ENCODE peak calls at places on chromosome 5, in five cellular contexts. T is IMR-90, N is SK-N-SH, X is H1, D is HepG2. O is an unnamed sample.

GRCh38 chr5:149441194-149441753 is 62.2 kb upstream of the IL17B start:
- DNase-seq in X (no peak), D (no peak), N (no peak), T (no peak), O (no peak)

GRCh38 chr5:67510204-67510603 is 313.6 kb upstream of the CD180 start:
- DNase-seq in N (no peak), T (no peak), X (no peak), D (no peak), O (no peak)

GRCh38 chr5:96817496-96817895 is 9.8 kb upstream of the ERAP1 start:
- DNase-seq in T (no peak), D (no peak), X (no peak), N (no peak), O (no peak)

GRCh38 chr5:142896325-142897007 is 126.3 kb downstream of the ARHGAP26 start:
- DNase-seq in D (peak), X (no peak), T (no peak), N (no peak), O (no peak)

GRCh38 chr5:59840200-59840601 is 53.3 kb downstream of the PDE4D start:
- DNase-seq in T (peak), X (no peak), N (peak), D (peak), O (no peak)

GRCh38 chr5:4941957-4942830 is 197.9 kb upstream of the ADAMTS16 start:
- DNase-seq in N (peak), T (no peak), X (peak), D (no peak), O (peak)

GRCh38 chr5:143113461-143113860 is 290.0 kb downstream of the NR3C1 start:
- DNase-seq in D (no peak), N (no peak), T (no peak), X (no peak), O (no peak)

GRCh38 chr5:32051796-32052195 is 122.3 kb downstream of the GOLPH3 start:
- DNase-seq in N (no peak), X (no peak), D (no peak), T (no peak), O (no peak)

GRCh38 chr5:87188411-87188810 is 79.3 kb upstream of the RASA1 start:
- DNase-seq in X (no peak), T (no peak), D (no peak), N (no peak), O (no peak)

GRCh38 chr5:75668348-75668895 is 48.8 kb downstream of the POC5 start:
- DNase-seq in D (no peak), N (no peak), X (no peak), T (no peak), O (no peak)

DNA sequence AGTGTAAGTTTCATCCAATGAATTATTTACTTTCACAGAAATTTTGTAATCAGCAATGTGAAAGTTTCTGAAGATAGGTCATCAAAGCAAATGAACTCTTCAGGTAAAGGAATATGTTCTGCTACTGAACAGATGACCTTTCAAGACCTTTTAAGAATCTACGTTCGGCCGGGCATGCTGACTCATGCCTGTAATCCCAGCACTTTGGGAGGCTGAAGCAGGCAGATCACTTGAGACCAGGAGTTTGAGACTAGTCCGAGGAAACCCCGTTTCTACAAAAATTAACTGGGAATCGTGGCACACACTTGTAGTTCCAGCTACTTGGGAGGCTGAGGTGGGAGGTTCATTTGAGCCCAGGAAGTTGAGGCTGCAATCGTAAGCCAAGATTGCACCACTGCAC is 578.4 kb upstream of the COX7C start:
- DNase-seq in D (no peak), X (no peak), N (no peak), T (no peak), O (no peak)
- TF ChIP-seq RAD21 in D (no peak), X (no peak), N (no peak), T (no peak), O (no peak)

GRCh38 chr5:137575847-137576246 is 76.7 kb upstream of the SPOCK1 start:
- DNase-seq in D (no peak), T (no peak), X (no peak), N (no peak), O (no peak)
- TF ChIP-seq RAD21 in D (no peak), T (no peak), X (no peak), N (no peak), O (no peak)

GRCh38 chr5:38783011-38783551 is 62.7 kb upstream of the OSMR start:
- DNase-seq in X (no peak), D (peak), T (peak), N (no peak), O (no peak)

GRCh38 chr5:38777111-38777510 is 68.7 kb upstream of the OSMR start:
- DNase-seq in X (no peak), D (no peak), N (no peak), T (no peak), O (no peak)

GRCh38 chr5:38782185-38782584 is 63.6 kb upstream of the OSMR start:
- DNase-seq in D (no peak), X (no peak), T (no peak), N (no peak), O (no peak)

GRCh38 chr5:38780316-38780715 is 65.5 kb upstream of the OSMR start:
- DNase-seq in D (no peak), N (no peak), T (peak), X (no peak), O (no peak)

DNA sequence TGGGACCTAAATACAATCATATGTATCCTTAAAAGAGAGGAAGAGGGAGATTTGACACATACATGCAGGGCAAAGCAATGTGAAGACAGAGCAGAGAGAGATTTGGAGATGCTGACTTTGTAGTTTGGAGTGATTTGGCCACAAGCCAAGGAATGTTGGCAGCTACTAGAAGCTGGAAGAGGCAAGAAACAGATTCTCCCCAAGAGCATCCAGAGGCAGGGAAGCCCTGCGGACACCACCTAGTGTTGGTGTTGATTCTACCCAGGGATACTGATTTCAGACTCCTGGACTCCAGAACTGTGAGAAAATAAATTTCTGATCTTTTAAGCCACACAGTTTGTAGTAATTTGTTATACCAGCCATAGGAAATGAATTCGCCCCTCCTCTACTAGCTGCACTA is 64.9 kb upstream of the OSMR start:
- DNase-seq in D (no peak), X (no peak), N (no peak), T (peak), O (no peak)
- TF ChIP-seq RAD21 in D (no peak), X (no peak), N (peak), T (no peak), O (no peak)

GRCh38 chr5:176823869-176824412 is 13.6 kb downstream of the UNC5A start:
- DNase-seq in N (peak), D (no peak), X (peak), T (no peak), O (no peak)

GRCh38 chr5:176822426-176823075 is 12.2 kb downstream of the UNC5A start:
- DNase-seq in T (no peak), N (peak), X (no peak), D (no peak), O (no peak)

GRCh38 chr5:176822041-176822425 is 11.7 kb downstream of the UNC5A start:
- DNase-seq in X (no peak), D (no peak), N (no peak), T (no peak), O (no peak)

GRCh38 chr5:176824604-176825003 is 14.2 kb downstream of the UNC5A start:
- DNase-seq in N (no peak), T (no peak), D (no peak), X (no peak), O (no peak)

DNA sequence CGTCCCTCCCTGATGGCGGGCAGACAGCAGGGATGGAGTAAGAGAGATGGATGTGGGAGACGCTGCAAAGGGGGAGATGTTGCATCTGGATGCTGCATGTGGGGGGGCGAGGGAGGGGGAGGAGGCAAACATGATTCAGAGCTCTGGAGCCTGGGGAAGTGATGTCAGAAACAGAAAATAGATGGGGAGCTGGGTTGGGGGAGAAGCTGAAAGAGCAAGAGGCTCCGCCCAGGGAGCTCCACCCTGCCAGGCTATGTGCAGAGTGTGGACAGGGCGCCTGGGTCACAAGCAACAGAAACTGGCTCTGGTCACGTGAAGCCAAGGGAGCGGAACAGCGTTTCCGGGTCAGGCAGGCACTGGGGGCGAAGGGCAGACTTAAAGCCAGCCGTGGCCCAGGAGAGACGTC is 12.7 kb downstream of the UNC5A start:
- DNase-seq in D (no peak), N (peak), X (no peak), T (no peak), O (no peak)
- TF ChIP-seq RAD21 in D (no peak), N (no peak), X (no peak), T (no peak), O (no peak)

DNA sequence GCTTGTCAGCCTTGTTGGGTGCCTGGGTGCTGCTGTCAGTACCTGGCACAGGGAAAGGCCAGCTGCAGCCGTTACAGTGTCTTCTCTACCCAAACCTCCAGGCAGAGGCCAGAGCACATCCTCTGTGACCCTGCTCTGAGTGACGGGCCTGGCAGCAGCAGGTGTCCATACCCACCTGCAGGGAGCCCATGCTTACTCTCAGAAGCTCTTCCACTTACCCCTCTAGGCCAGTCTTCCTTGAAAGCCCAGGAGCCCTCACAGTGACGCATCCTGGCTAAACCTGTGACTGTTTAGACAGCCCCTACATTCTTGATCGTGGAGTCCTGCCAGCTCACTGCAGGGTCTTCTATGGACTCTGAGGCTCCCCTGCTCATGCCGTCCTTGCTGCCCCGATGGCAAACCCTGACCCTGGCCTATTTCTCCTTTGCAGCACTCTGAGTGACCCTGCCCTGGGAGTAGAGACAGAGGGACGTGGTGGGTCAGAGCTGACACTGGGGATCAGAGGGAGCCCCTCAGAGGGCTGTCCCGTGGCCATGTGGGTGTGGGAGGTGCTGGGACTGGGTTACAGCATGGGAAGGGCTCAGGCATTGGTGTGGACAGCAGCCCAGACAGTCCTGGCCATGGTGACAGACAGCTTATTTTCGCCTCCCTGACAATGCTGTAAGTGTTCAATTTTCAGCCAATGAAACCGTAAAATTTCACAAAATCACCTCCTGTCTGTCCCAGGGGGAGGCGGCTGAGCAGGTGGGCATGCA is 67.6 kb upstream of the RNF130 start:
- DNase-seq in T (no peak), X (peak), D (no peak), N (no peak), O (no peak)
- TF ChIP-seq RAD21 in T (no peak), X (no peak), D (no peak), N (no peak), O (no peak)